ENCODE peak calls at places on chromosome 3, in eight cellular contexts. Q, E, P, K, A, Y, Z and N are unnamed samples.

GRCh38 chr3:23405081-23405480 is 202.0 kb downstream of the UBE2E2 start:
- DNase-seq in Q (no peak), E (no peak), P (no peak), K (no peak), A (no peak), Y (no peak), Z (no peak), N (no peak)

GRCh38 chr3:3191675-3192480 is 12.4 kb upstream of the CRBN start:
- DNase-seq in Q (no peak), E (peak; percentile 37), P (peak; percentile 13), K (no peak), A (peak; percentile 20), Y (no peak), Z (no peak), N (no peak)

GRCh38 chr3:145704020-145704419 is 457.0 kb downstream of the PLOD2 start:
- DNase-seq in Q (no peak), E (no peak), P (peak; percentile 36), K (no peak), A (no peak), Y (no peak), Z (no peak), N (no peak)

GRCh38 chr3:183904833-183905780 is 20.4 kb upstream of the PARL start:
- DNase-seq in Q (no peak), E (no peak), P (no peak), K (no peak), A (no peak), Y (no peak), Z (no peak), N (no peak)

GRCh38 chr3:77652624-77653023 is 612.7 kb downstream of the ROBO2 start:
- DNase-seq in Q (no peak), E (no peak), P (no peak), K (no peak), A (no peak), Y (no peak), Z (no peak), N (no peak)

GRCh38 chr3:27666708-27667107 is 55.4 kb downstream of the EOMES start:
- DNase-seq in Q (no peak), E (peak; percentile 62), P (no peak), K (peak; percentile 69), A (peak; percentile 23), Y (peak; percentile 83), Z (peak; percentile 47), N (no peak)

GRCh38 chr3:136659253-136659652 is 92.9 kb downstream of the STAG1 start:
- DNase-seq in Q (no peak), E (peak; percentile 94), P (peak; percentile 27), K (peak; percentile 68), A (peak; percentile 15), Y (no peak), Z (peak; percentile 41), N (no peak)

GRCh38 chr3:122893282-122893681 is 98.4 kb downstream of the SLC49A4 start:
- DNase-seq in Q (no peak), E (no peak), P (no peak), K (no peak), A (peak; percentile 45), Y (no peak), Z (no peak), N (no peak)

GRCh38 chr3:142279965-142280590 is 54.7 kb upstream of the GK5 start:
- DNase-seq in Q (peak; percentile 65), E (peak; percentile 55), P (peak; percentile 66), K (peak; percentile 72), A (peak; percentile 79), Y (peak; percentile 43), Z (peak; percentile 48), N (peak; percentile 37)

GRCh38 chr3:144921710-144922109 is 950.1 kb downstream of the DIPK2A start:
- DNase-seq in Q (no peak), E (no peak), P (no peak), K (no peak), A (no peak), Y (no peak), Z (no peak), N (no peak)

GRCh38 chr3:15326037-15326436 is 6.3 kb downstream of the SH3BP5 start:
- DNase-seq in Q (no peak), E (no peak), P (no peak), K (peak; percentile 77), A (no peak), Y (no peak), Z (no peak), N (no peak)

GRCh38 chr3:185968168-185968567 is 30.4 kb upstream of the TRA2B start:
- DNase-seq in Q (no peak), E (no peak), P (no peak), K (no peak), A (no peak), Y (no peak), Z (no peak), N (no peak)

GRCh38 chr3:133843634-133844033 is 38.0 kb downstream of the SRPRB start:
- DNase-seq in Q (no peak), E (peak; percentile 63), P (no peak), K (no peak), A (no peak), Y (no peak), Z (no peak), N (no peak)

GRCh38 chr3:65960087-65960486 is 78.6 kb downstream of the MAGI1 start:
- DNase-seq in Q (no peak), E (peak; percentile 90), P (no peak), K (no peak), A (no peak), Y (no peak), Z (no peak), N (no peak)

GRCh38 chr3:21484323-21485154 is 266.5 kb downstream of the ZNF385D start:
- DNase-seq in Q (peak; percentile 1), E (peak; percentile 55), P (peak; percentile 61), K (peak; percentile 59), A (peak; percentile 5), Y (peak; percentile 51), Z (peak; percentile 57), N (no peak)

GRCh38 chr3:107962015-107962414 is 128.8 kb downstream of the CD47 start:
- DNase-seq in Q (no peak), E (no peak), P (no peak), K (no peak), A (no peak), Y (no peak), Z (no peak), N (no peak)

GRCh38 chr3:127373701-127374625 is 86.1 kb upstream of the PRR20G start:
- DNase-seq in Q (peak; percentile 3), E (no peak), P (no peak), K (no peak), A (no peak), Y (no peak), Z (no peak), N (no peak)

GRCh38 chr3:86990734-86991481 is at the start of gene VGLL3:
- DNase-seq in Q (peak; percentile 64), E (peak; percentile 85), P (peak; percentile 44), K (peak; percentile 39), A (peak; percentile 1), Y (peak; percentile 45), Z (peak; percentile 60), N (no peak)

GRCh38 chr3:71581451-71581980 is 2.0 kb downstream of the FOXP1 start:
- DNase-seq in Q (no peak), E (no peak), P (peak; percentile 52), K (peak; percentile 35), A (peak; percentile 61), Y (peak; percentile 65), Z (peak; percentile 48), N (peak; percentile 40)
- H3K27ac ChIP-seq in Q (peak overlapping the region; percentile 95), E (peak overlapping the region; percentile 96), P (peak overlapping the region; percentile 78), K (peak overlapping the region; percentile 21), A (peak overlapping the region; percentile 63), Y (peak overlapping the region; percentile 93), Z (peak overlapping the region; percentile 98), N (peak overlapping the region; percentile 85)

DNA sequence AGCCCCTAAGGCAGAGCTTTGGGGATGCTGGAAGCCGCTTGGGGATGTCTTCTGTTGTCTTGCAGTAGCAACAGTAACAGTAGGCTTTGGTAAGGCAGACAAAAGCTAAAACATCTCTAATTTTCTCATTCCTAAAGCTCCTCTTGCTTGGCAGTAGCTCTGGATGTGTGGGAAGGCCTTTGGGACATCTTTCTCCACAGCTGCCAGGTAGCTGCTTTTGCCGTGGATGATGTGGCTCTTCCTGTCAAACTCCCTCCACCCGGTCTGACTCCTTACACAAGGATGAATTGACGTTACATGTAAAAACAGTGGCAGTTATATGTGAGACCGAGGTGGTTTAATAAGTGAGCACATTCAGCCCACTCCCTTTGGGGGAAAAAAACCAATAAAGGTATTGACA is 309.0 kb downstream of the TUSC7 start:
- DNase-seq in Q (no peak), E (no peak), P (no peak), K (no peak), A (no peak), Y (no peak), Z (no peak), N (no peak)
- H3K4me3 ChIP-seq in Q (no peak overlapping the region), E (no peak overlapping the region), P (no peak overlapping the region), K (no peak overlapping the region), A (no peak overlapping the region), Y (peak overlapping the region; percentile 45), Z (no peak overlapping the region), N (no peak overlapping the region)

DNA sequence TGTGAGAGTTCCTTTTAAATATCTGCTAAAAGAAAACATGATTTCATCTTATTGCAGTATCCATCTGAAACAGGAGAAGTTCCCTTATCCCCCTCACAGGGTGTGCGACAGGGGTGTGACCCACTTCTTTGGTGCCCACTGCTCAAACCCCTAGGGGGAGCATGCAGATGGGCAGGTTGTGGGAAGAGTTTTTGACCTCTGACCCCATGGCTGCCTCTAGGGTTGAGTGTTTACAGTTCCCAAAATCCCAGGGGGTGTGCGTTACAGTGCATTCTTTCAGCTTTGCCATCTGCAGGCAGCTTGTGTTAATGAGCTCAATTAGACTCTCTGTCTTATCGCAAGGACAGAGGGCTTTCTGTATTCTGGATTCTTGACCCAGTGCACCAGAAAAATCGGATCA is 443.2 kb upstream of the FRG2C start:
- DNase-seq in Q (no peak), E (no peak), P (no peak), K (no peak), A (no peak), Y (no peak), Z (no peak), N (no peak)
- H3K27ac ChIP-seq in Q (no peak overlapping the region), E (no peak overlapping the region), P (no peak overlapping the region), K (no peak overlapping the region), A (no peak overlapping the region), Y (no peak overlapping the region), Z (no peak overlapping the region), N (no peak overlapping the region)

GRCh38 chr3:46930945-46931403 is 45.6 kb downstream of the CCDC12 start:
- DNase-seq in Q (no peak), E (no peak), P (peak; percentile 66), K (no peak), A (no peak), Y (no peak), Z (peak; percentile 72), N (no peak)
- H3K4me3 ChIP-seq in Q (no peak overlapping the region), E (no peak overlapping the region), P (no peak overlapping the region), K (no peak overlapping the region), A (peak overlapping the region; percentile 32), Y (no peak overlapping the region), Z (no peak overlapping the region), N (no peak overlapping the region)

GRCh38 chr3:47985376-47985775 is 30.8 kb downstream of the MAP4 start:
- DNase-seq in Q (no peak), E (no peak), P (peak; percentile 27), K (no peak), A (no peak), Y (no peak), Z (no peak), N (no peak)
- H3K27ac ChIP-seq in Q (no peak overlapping the region), E (no peak overlapping the region), P (no peak overlapping the region), K (no peak overlapping the region), A (no peak overlapping the region), Y (no peak overlapping the region), Z (no peak overlapping the region), N (no peak overlapping the region)